ENCODE peak calls at places on chromosomes 11 and 22, in four cellular contexts. Y is sigmoid colon, T is H1, K is tibial nerve. X is an unnamed sample.

GRCh38 chr11:122983438-122984185 is 2.0 kb upstream of the BSX start:
- DNase-seq in T (no peak), Y (no peak), K (no peak), X (no peak)

GRCh38 chr11:42528471-42528870 is 783.3 kb upstream of the API5 start:
- DNase-seq in T (no peak), K (no peak), Y (no peak), X (no peak)

GRCh38 chr11:12716816-12717215 is 42.6 kb downstream of the TEAD1 start:
- DNase-seq in K (no peak), Y (no peak), T (no peak), X (no peak)

GRCh38 chr22:49561338-49561737 is 266.3 kb downstream of the BRD1 start:
- DNase-seq in Y (no peak), T (no peak), K (no peak), X (no peak)

GRCh38 chr11:93549986-93550385 is 6.8 kb upstream of the SMCO4 start:
- DNase-seq in T (no peak), Y (no peak), K (no peak), X (no peak)

GRCh38 chr11:15645201-15645600 is 530.5 kb downstream of the INSC start:
- DNase-seq in Y (no peak), T (no peak), K (no peak), X (no peak)

GRCh38 chr11:47143322-47143721 is 33.4 kb downstream of the ARFGAP2 start:
- DNase-seq in Y (peak), K (peak), T (no peak), X (no peak)

GRCh38 chr11:96213500-96213899 is 129.5 kb downstream of the MAML2 start:
- DNase-seq in Y (no peak), K (no peak), T (no peak), X (no peak)

GRCh38 chr11:133219543-133219942 is 312.8 kb downstream of the OPCML start:
- DNase-seq in T (no peak), Y (no peak), K (no peak), X (no peak)

GRCh38 chr11:124799384-124800225 is 601 bp downstream of the MSANTD2 start:
- DNase-seq in Y (peak), T (no peak), K (no peak), X (no peak)

GRCh38 chr22:30212363-30212995 is 34.1 kb downstream of the LIF start:
- DNase-seq in K (peak), T (no peak), Y (peak), X (peak)
- TF ChIP-seq EP300 in K (peak), T (no peak), Y (no peak), X (no peak)

GRCh38 chr11:111976614-111977140 is 39.5 kb downstream of the DIXDC1 start:
- DNase-seq in T (no peak), Y (peak), K (no peak), X (peak)
- H3K4me3 ChIP-seq in T (peak), Y (peak), K (peak), X (peak)

GRCh38 chr22:40533712-40534378 is 102.7 kb downstream of the MRTFA start:
- DNase-seq in K (no peak), Y (no peak), T (no peak), X (no peak)
- TF ChIP-seq POLR2A in K (no peak), Y (no peak), T (no peak), X (no peak)

GRCh38 chr22:26967282-26967681 is 309.9 kb downstream of the MIAT start:
- DNase-seq in Y (no peak), T (no peak), K (no peak), X (no peak)

GRCh38 chr22:26968873-26969272 is 311.5 kb downstream of the MIAT start:
- DNase-seq in K (no peak), Y (no peak), T (no peak), X (no peak)

GRCh38 chr22:26964642-26965041 is 307.3 kb downstream of the MIAT start:
- DNase-seq in T (no peak), Y (no peak), K (no peak), X (no peak)
- TF ChIP-seq EP300 in T (no peak), Y (no peak), K (no peak), X (no peak)

GRCh38 chr22:20205964-20206708 is 55.3 kb upstream of the CCDC188 start:
- DNase-seq in K (no peak), T (no peak), Y (peak), X (peak)
- H3K4me3 ChIP-seq in K (peak), T (no peak), Y (peak), X (peak)

DNA sequence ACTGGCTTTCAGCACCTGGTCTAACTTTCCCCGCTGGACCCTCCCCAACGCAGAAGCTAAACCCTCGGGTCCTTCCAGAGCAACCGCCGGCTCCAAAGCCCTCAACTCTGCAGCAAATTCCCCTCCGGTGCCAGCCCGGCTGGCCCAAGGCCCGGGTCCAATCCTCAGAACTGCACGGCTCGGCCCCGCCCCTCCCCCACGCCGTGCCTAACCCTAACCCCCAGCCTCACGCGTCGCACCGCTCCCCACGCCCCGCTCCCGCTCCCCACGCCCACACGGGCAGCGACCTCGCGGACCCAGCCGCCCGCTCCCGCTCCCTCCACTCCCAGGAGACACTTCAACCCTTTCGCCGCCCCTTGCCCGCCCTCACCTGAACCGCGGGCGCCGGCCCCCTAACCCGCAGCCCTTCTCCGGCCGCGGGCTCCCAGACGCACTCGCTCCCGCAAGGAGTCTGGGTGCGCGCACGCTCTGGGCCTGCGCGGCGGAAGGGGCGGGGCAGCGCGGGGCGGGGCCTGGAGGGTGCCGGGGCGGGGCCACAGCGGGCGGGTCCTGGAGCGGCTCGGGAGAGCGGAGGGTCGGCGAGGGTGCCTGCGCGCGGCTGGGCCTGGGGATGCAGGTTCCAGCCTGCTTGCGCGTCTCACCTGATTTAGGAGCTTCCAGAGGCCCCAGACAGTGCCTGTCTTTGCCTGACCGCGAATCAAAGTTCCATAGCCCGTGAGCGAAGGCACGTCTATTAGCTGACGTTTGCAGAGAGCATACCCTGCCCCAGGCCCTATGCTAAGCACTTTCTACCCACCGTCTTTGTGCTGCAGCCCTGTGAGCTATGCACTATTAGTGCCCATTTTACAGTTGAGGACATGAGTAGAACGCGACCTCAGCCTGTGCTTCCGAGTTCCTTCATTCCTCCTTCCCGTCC is at the start of gene NFRKB:
- DNase-seq in K (peak), Y (peak), T (peak), X (peak)
- TF ChIP-seq POLR2A in K (peak), Y (no peak), T (peak), X (peak)

X was measured in ovary.